ENCODE peak calls at places on chromosome 10, in ten cellular contexts. One of them, this sample, is unnamed.
A peak's percentile ranks its signal among the peaks of the same experiment; 100 is the strongest.

GRCh38 chr10:15072358-15072757 is 16.2 kb downstream of the ACBD7 start:
- DNase-seq in GM23248: no peak
- DNase-seq in CD8-positive, alpha-beta memory T cell: no peak
- DNase-seq in H7: no peak
- DNase-seq in mucosa of descending colon: no peak
- DNase-seq in fibroblast of lung: no peak
- DNase-seq in thoracic aorta: no peak
- DNase-seq in SJSA1: no peak
- DNase-seq in prostate gland: no peak
- DNase-seq in brain microvascular endothelial cell: no peak
- DNase-seq in this sample: no peak

GRCh38 chr10:94112321-94112720 is 118.6 kb downstream of the PLCE1 start:
- DNase-seq in H7: no peak
- DNase-seq in brain microvascular endothelial cell: no peak
- DNase-seq in fibroblast of lung: no peak
- DNase-seq in mucosa of descending colon: no peak
- DNase-seq in CD8-positive, alpha-beta memory T cell: no peak
- DNase-seq in GM23248: no peak
- DNase-seq in prostate gland: no peak
- DNase-seq in thoracic aorta: no peak
- DNase-seq in SJSA1: no peak
- DNase-seq in this sample: no peak

GRCh38 chr10:22986771-22987542 is 59.1 kb downstream of the ARMC3 start:
- DNase-seq in SJSA1: no peak
- DNase-seq in CD8-positive, alpha-beta memory T cell: no peak
- DNase-seq in brain microvascular endothelial cell: no peak
- DNase-seq in fibroblast of lung: peak; percentile 36
- DNase-seq in prostate gland: no peak
- DNase-seq in H7: no peak
- DNase-seq in GM23248: peak; percentile 59
- DNase-seq in thoracic aorta: no peak
- DNase-seq in mucosa of descending colon: no peak
- DNase-seq in this sample: peak; percentile 3

GRCh38 chr10:10056958-10057357 is 960.7 kb upstream of the CELF2 start:
- DNase-seq in brain microvascular endothelial cell: peak; percentile 28
- DNase-seq in prostate gland: no peak
- DNase-seq in GM23248: no peak
- DNase-seq in fibroblast of lung: peak; percentile 5
- DNase-seq in mucosa of descending colon: no peak
- DNase-seq in thoracic aorta: no peak
- DNase-seq in H7: peak; percentile 4
- DNase-seq in SJSA1: no peak
- DNase-seq in CD8-positive, alpha-beta memory T cell: no peak
- DNase-seq in this sample: no peak

GRCh38 chr10:3486346-3487065 is 298.5 kb downstream of the KLF6 start:
- DNase-seq in brain microvascular endothelial cell: no peak
- DNase-seq in fibroblast of lung: peak; percentile 72
- DNase-seq in thoracic aorta: no peak
- DNase-seq in prostate gland: peak; percentile 91
- DNase-seq in mucosa of descending colon: peak; percentile 94
- DNase-seq in GM23248: peak; percentile 34
- DNase-seq in H7: peak; percentile 84
- DNase-seq in CD8-positive, alpha-beta memory T cell: no peak
- DNase-seq in SJSA1: peak; percentile 75
- DNase-seq in this sample: peak; percentile 95

GRCh38 chr10:127552446-127552845 is 3.3 kb downstream of the NPS start:
- DNase-seq in mucosa of descending colon: no peak
- DNase-seq in prostate gland: no peak
- DNase-seq in thoracic aorta: no peak
- DNase-seq in CD8-positive, alpha-beta memory T cell: no peak
- DNase-seq in brain microvascular endothelial cell: no peak
- DNase-seq in SJSA1: no peak
- DNase-seq in fibroblast of lung: no peak
- DNase-seq in GM23248: no peak
- DNase-seq in H7: no peak
- DNase-seq in this sample: no peak

GRCh38 chr10:119306514-119306951 is 99.2 kb downstream of the GRK5 start:
- DNase-seq in CD8-positive, alpha-beta memory T cell: peak; percentile 88
- DNase-seq in SJSA1: no peak
- DNase-seq in mucosa of descending colon: peak; percentile 42
- DNase-seq in fibroblast of lung: peak; percentile 45
- DNase-seq in prostate gland: no peak
- DNase-seq in thoracic aorta: no peak
- DNase-seq in brain microvascular endothelial cell: no peak
- DNase-seq in H7: peak; percentile 69
- DNase-seq in GM23248: peak; percentile 19
- DNase-seq in this sample: no peak

GRCh38 chr10:80609331-80609730 is 71.6 kb downstream of the SH2D4B start:
- DNase-seq in prostate gland: no peak
- DNase-seq in thoracic aorta: no peak
- DNase-seq in CD8-positive, alpha-beta memory T cell: no peak
- DNase-seq in brain microvascular endothelial cell: no peak
- DNase-seq in SJSA1: no peak
- DNase-seq in GM23248: no peak
- DNase-seq in mucosa of descending colon: no peak
- DNase-seq in fibroblast of lung: no peak
- DNase-seq in H7: no peak
- DNase-seq in this sample: no peak

GRCh38 chr10:65861249-65861648 is 1064.6 kb upstream of the LRRTM3 start:
- DNase-seq in CD8-positive, alpha-beta memory T cell: no peak
- DNase-seq in prostate gland: no peak
- DNase-seq in brain microvascular endothelial cell: peak; percentile 54
- DNase-seq in H7: no peak
- DNase-seq in SJSA1: no peak
- DNase-seq in fibroblast of lung: peak; percentile 20
- DNase-seq in GM23248: no peak
- DNase-seq in thoracic aorta: no peak
- DNase-seq in mucosa of descending colon: no peak
- DNase-seq in this sample: peak; percentile 85

GRCh38 chr10:14556285-14556956 is 218.3 kb downstream of the FAM107B start:
- DNase-seq in thoracic aorta: no peak
- DNase-seq in H7: peak; percentile 78
- DNase-seq in mucosa of descending colon: peak; percentile 42
- DNase-seq in brain microvascular endothelial cell: peak; percentile 60
- DNase-seq in fibroblast of lung: peak; percentile 22
- DNase-seq in CD8-positive, alpha-beta memory T cell: peak; percentile 71
- DNase-seq in GM23248: no peak
- DNase-seq in prostate gland: no peak
- DNase-seq in SJSA1: no peak
- DNase-seq in this sample: no peak

GRCh38 chr10:77844713-77845454 is 81.7 kb downstream of the DLG5 start:
- DNase-seq in mucosa of descending colon: peak; percentile 62
- DNase-seq in prostate gland: peak; percentile 79
- DNase-seq in SJSA1: peak; percentile 94
- DNase-seq in H7: no peak
- DNase-seq in CD8-positive, alpha-beta memory T cell: no peak
- DNase-seq in brain microvascular endothelial cell: peak; percentile 79
- DNase-seq in fibroblast of lung: peak; percentile 91
- DNase-seq in GM23248: peak; percentile 87
- DNase-seq in thoracic aorta: peak; percentile 12
- DNase-seq in this sample: peak; percentile 85

DNA sequence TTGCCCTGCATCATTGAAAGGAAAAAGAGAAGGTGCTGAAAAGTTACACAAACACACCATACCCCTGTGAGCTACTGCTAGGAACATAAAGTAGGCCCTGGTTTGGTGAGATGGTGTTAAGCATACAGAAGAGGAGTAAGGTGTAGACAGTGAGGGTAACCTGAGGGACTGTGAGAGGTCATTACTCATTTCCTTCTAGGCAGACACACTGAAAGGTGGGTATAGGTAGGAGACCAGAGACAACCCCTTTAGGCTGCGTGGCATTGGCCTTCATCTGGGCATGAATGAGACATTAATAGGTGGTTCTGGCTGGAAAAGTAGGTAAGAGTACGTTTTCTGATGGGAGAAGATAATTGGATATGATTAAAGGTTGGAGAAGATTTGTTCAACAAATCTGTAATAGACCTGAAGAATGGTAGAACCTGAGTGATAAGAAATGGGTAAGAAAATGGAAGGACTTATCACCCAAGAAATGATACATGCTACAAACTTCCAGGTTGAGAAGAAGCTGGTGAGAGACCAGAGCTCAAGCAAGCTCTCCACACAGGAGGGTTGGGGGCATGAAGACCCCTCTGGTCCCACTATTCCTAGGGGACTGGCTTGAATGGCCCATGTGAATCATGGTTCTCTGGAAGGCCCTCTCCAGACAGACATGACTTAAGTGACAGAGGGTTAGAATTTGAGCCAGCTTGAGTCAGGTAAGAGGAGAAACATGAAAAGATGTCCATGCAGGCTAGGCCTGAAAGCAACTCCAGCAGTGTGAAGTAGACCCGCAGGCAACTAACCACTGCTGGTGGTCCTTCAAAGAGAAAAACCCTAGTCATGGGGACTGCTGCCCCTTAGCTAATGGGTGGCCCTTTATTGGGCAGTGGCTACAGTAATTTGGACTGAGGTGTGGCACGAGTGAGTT is 3.8 kb downstream of the COMTD1 start:
- DNase-seq in prostate gland: no peak
- DNase-seq in GM23248: no peak
- DNase-seq in SJSA1: no peak
- DNase-seq in fibroblast of lung: no peak
- DNase-seq in H7: no peak
- DNase-seq in brain microvascular endothelial cell: no peak
- DNase-seq in thoracic aorta: no peak
- DNase-seq in CD8-positive, alpha-beta memory T cell: no peak
- DNase-seq in mucosa of descending colon: no peak
- DNase-seq in this sample: no peak
- H3K36me3 ChIP-seq in prostate gland: peaks cover 6% of the 10 kb centered on the region
- H3K36me3 ChIP-seq in GM23248: peaks cover 32% of the 10 kb centered on the region
- H3K36me3 ChIP-seq in SJSA1: peaks cover 63% of the 10 kb centered on the region
- H3K36me3 ChIP-seq in fibroblast of lung: peaks cover 9% of the 10 kb centered on the region
- H3K36me3 ChIP-seq in H7: peaks cover 18% of the 10 kb centered on the region
- H3K36me3 ChIP-seq in brain microvascular endothelial cell: peaks cover 35% of the 10 kb centered on the region
- H3K36me3 ChIP-seq in thoracic aorta: peaks cover 9% of the 10 kb centered on the region
- H3K36me3 ChIP-seq in CD8-positive, alpha-beta memory T cell: peaks cover 34% of the 10 kb centered on the region
- H3K36me3 ChIP-seq in mucosa of descending colon: no peaks in the 10 kb centered on the region
- H3K36me3 ChIP-seq in this sample: peaks cover 26% of the 10 kb centered on the region

DNA sequence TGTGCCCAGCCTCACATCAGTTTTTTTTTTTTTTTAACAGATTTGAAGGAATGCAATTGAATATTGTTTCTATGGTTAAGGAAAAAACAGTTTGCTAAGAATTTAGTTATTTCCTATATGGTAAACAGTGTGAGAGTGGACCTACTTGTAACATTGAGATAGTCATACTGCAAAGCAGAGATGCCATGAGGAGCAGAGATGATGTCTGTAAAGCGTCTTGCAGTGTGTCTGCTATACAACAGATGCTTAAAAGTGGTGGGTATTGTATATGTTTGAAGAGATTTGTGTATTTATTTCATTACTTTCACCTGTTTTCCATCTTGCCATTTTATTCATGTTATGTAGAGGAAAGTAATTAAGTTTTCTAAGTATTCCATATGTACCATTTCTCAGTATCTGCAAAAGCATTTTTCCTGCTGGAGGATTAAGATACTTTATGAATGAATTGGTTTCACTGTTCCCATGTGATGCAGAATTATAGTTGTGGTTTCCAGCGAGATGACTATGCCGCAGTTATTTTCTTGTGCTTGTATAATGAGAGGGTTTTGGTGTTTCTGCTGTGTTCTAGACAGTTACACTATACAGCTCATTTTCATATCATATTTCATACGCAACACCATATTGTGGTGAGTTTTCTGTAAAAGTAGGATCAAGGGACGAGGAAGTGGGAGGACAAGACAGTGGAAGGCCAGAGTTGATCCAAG is 26.6 kb downstream of the TET1 start:
- DNase-seq in GM23248: no peak
- DNase-seq in mucosa of descending colon: no peak
- DNase-seq in thoracic aorta: no peak
- DNase-seq in brain microvascular endothelial cell: no peak
- DNase-seq in H7: no peak
- DNase-seq in fibroblast of lung: no peak
- DNase-seq in prostate gland: no peak
- DNase-seq in SJSA1: no peak
- DNase-seq in CD8-positive, alpha-beta memory T cell: no peak
- DNase-seq in this sample: no peak
- H3K36me3 ChIP-seq in GM23248: no peaks in the 10 kb centered on the region
- H3K36me3 ChIP-seq in mucosa of descending colon: no peaks in the 10 kb centered on the region
- H3K36me3 ChIP-seq in thoracic aorta: no peaks in the 10 kb centered on the region
- H3K36me3 ChIP-seq in brain microvascular endothelial cell: no peaks in the 10 kb centered on the region
- H3K36me3 ChIP-seq in H7: peaks cover 4% of the 10 kb centered on the region
- H3K36me3 ChIP-seq in fibroblast of lung: no peaks in the 10 kb centered on the region
- H3K36me3 ChIP-seq in prostate gland: no peaks in the 10 kb centered on the region
- H3K36me3 ChIP-seq in SJSA1: peaks cover 3% of the 10 kb centered on the region
- H3K36me3 ChIP-seq in CD8-positive, alpha-beta memory T cell: no peaks in the 10 kb centered on the region
- H3K36me3 ChIP-seq in this sample: no peaks in the 10 kb centered on the region

DNA sequence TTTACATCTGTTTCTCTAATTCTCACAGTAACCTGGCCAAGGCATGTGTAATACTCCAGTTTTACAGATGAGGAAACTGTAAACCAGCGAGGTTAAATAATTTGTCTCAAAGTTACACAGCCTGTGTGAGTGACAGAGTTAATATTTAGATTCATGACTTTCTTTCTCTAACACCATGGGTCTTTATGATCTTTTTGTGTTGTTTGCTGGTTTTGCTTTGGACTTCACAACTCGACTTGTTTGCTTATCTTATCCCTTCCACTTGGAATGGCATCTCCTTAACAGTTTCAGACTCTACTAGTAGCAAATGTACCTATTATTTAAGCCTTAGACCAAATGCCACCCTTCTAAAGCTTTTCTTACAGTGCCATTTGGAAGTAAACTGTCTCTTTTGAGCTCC is 34.4 kb downstream of the MXI1 start:
- DNase-seq in CD8-positive, alpha-beta memory T cell: no peak
- DNase-seq in brain microvascular endothelial cell: no peak
- DNase-seq in prostate gland: no peak
- DNase-seq in thoracic aorta: no peak
- DNase-seq in GM23248: no peak
- DNase-seq in SJSA1: no peak
- DNase-seq in fibroblast of lung: no peak
- DNase-seq in H7: no peak
- DNase-seq in mucosa of descending colon: no peak
- DNase-seq in this sample: no peak
- H3K36me3 ChIP-seq in CD8-positive, alpha-beta memory T cell: peaks cover 3% of the 10 kb centered on the region
- H3K36me3 ChIP-seq in brain microvascular endothelial cell: no peaks in the 10 kb centered on the region
- H3K36me3 ChIP-seq in prostate gland: no peaks in the 10 kb centered on the region
- H3K36me3 ChIP-seq in thoracic aorta: peaks cover 12% of the 10 kb centered on the region
- H3K36me3 ChIP-seq in GM23248: no peaks in the 10 kb centered on the region
- H3K36me3 ChIP-seq in SJSA1: no peaks in the 10 kb centered on the region
- H3K36me3 ChIP-seq in fibroblast of lung: no peaks in the 10 kb centered on the region
- H3K36me3 ChIP-seq in H7: no peaks in the 10 kb centered on the region
- H3K36me3 ChIP-seq in mucosa of descending colon: no peaks in the 10 kb centered on the region
- H3K36me3 ChIP-seq in this sample: no peaks in the 10 kb centered on the region

DNA sequence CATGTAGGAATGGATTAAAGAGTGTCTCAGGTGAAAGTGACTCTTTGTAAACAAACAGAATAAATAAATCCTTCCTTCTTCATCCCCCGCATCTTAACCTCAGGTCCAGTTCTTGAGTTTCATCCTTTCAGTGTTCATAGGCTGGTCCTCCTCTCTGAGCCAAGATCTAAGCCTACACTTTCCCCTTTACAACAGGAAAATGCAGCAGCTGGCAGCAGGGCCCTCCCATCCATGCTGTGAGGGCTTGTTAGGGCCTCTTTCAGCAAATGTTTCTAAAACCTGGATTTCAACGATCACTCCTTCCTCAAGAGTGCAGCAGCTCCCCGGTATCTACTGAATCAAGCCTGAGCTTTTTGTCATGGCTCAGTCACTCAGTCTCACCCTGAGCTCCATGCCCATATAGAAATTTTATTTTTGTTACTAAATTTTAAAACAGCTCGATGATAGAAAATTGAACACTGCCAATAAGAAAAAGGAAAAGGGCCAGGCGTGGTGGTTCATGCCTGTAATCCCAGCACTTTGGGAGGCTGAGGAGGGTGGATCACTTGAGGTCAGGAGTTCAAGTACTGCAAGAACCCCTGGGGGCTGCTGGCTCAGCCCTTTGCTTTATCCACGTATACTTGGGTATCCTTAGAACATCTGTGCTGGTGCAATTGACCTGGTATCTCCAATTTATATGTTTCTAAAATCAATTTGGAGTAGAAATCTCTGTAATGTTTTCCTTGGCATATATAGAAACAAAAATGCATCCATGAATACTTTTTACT is 15.6 kb downstream of the BLNK start:
- DNase-seq in prostate gland: no peak
- DNase-seq in mucosa of descending colon: no peak
- DNase-seq in thoracic aorta: no peak
- DNase-seq in GM23248: no peak
- DNase-seq in CD8-positive, alpha-beta memory T cell: no peak
- DNase-seq in SJSA1: no peak
- DNase-seq in fibroblast of lung: no peak
- DNase-seq in brain microvascular endothelial cell: no peak
- DNase-seq in H7: no peak
- DNase-seq in this sample: no peak
- H3K36me3 ChIP-seq in prostate gland: no peaks in the 10 kb centered on the region
- H3K36me3 ChIP-seq in mucosa of descending colon: no peaks in the 10 kb centered on the region
- H3K36me3 ChIP-seq in thoracic aorta: no peaks in the 10 kb centered on the region
- H3K36me3 ChIP-seq in GM23248: no peaks in the 10 kb centered on the region
- H3K36me3 ChIP-seq in CD8-positive, alpha-beta memory T cell: no peaks in the 10 kb centered on the region
- H3K36me3 ChIP-seq in SJSA1: no peaks in the 10 kb centered on the region
- H3K36me3 ChIP-seq in fibroblast of lung: no peaks in the 10 kb centered on the region
- H3K36me3 ChIP-seq in brain microvascular endothelial cell: no peaks in the 10 kb centered on the region
- H3K36me3 ChIP-seq in H7: no peaks in the 10 kb centered on the region
- H3K36me3 ChIP-seq in this sample: no peaks in the 10 kb centered on the region

This sample was measured in mammary epithelial cell.